ENCODE peak calls at places on chromosome 18, in seven cellular contexts. W is testis, T is tibial nerve, Z is mucosa of descending colon, M is spleen, I is GM23248, K is heart left ventricle. R is an unnamed sample.

GRCh38 chr18:475202-475624 is 25.3 kb downstream of the COLEC12 start:
- DNase-seq in M (no peak), T (no peak), I (peak; percentile 77), W (no peak), K (no peak), Z (no peak), R (no peak)

GRCh38 chr18:41732371-41732770 is 222.7 kb upstream of the PIK3C3 start:
- DNase-seq in K (no peak), Z (no peak), T (no peak), I (no peak), M (no peak), W (no peak), R (no peak)

GRCh38 chr18:48031011-48031480 is 100.6 kb upstream of the SMAD2 start:
- DNase-seq in I (peak; percentile 73), T (no peak), K (no peak), W (peak; percentile 79), M (peak; percentile 35), Z (peak; percentile 81), R (peak; percentile 55)

GRCh38 chr18:58768293-58768974 is 96.2 kb upstream of the ZNF532 start:
- DNase-seq in T (peak; percentile 49), I (peak; percentile 81), K (peak; percentile 89), Z (peak; percentile 80), M (peak; percentile 93), W (peak; percentile 76), R (peak; percentile 61)

GRCh38 chr18:57585846-57586242 is 658 bp downstream of the FECH start:
- DNase-seq in W (no peak), Z (no peak), M (no peak), K (no peak), I (no peak), T (no peak), R (no peak)

GRCh38 chr18:12307251-12307736 is 747 bp upstream of the TUBB6 start:
- DNase-seq in Z (peak; percentile 41), M (peak; percentile 79), W (peak; percentile 62), K (peak; percentile 75), T (peak; percentile 36), I (peak; percentile 89), R (no peak)

GRCh38 chr18:37322497-37323035 is 243.0 kb downstream of the CELF4 start:
- DNase-seq in M (no peak), I (peak; percentile 76), W (peak; percentile 64), K (no peak), T (no peak), Z (peak; percentile 40), R (no peak)

GRCh38 chr18:864872-865273 is 39.8 kb upstream of the ADCYAP1 start:
- DNase-seq in M (peak; percentile 82), T (peak; percentile 23), Z (peak; percentile 65), K (peak; percentile 81), W (peak; percentile 85), I (peak; percentile 87), R (peak; percentile 64)

GRCh38 chr18:43758734-43759133 is 481.4 kb upstream of the SYT4 start:
- DNase-seq in I (no peak), W (no peak), T (no peak), K (no peak), Z (no peak), M (no peak), R (no peak)

GRCh38 chr18:35616664-35617423 is 35.3 kb downstream of the GALNT1 start:
- DNase-seq in K (no peak), W (no peak), T (no peak), M (peak; percentile 87), I (peak; percentile 76), Z (peak; percentile 67), R (peak; percentile 34)

GRCh38 chr18:63284173-63284765 is 35.3 kb downstream of the BCL2 start:
- DNase-seq in I (no peak), T (no peak), W (no peak), M (no peak), K (no peak), Z (no peak), R (no peak)

DNA sequence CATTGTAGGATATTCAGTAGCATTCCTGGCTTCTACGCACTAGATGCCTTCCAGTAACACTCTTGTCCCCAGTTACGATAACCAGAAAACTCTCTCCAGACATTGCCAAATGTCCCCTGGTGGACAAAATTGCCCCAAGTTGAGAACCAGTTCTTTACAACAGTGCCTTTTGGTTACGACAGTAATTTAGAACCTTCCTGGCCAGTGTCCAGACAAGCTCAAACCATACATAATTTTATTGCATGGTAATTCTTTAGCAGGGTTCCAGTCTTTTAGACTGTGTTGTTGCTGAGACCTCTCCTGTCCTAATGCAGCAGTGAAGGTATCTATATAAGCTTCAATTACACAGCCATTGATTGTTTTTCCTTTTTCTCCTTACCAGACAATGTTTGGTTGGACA is 20.2 kb downstream of the RNMT start:
- DNase-seq in W (no peak), I (no peak), Z (peak; percentile 69), T (no peak), M (no peak), K (no peak), R (no peak)
- H3K36me3 ChIP-seq in W (peaks cover 3% of the 10 kb centered on the region), I (peaks cover 48% of the 10 kb centered on the region), Z (no peaks in the 10 kb centered on the region), T (no peaks in the 10 kb centered on the region), M (peaks cover 41% of the 10 kb centered on the region), K (peaks cover 27% of the 10 kb centered on the region), R (peaks cover 17% of the 10 kb centered on the region)

GRCh38 chr18:55324166-55324565 is 263.8 kb downstream of the TCF4 start:
- DNase-seq in W (no peak), K (no peak), I (no peak), Z (no peak), T (no peak), M (no peak), R (no peak)
- H3K4me1 ChIP-seq in W (peaks cover 20% of the 10 kb centered on the region), K (peaks cover 49% of the 10 kb centered on the region), I (peaks cover 28% of the 10 kb centered on the region), Z (no peaks in the 10 kb centered on the region), T (peaks cover 32% of the 10 kb centered on the region), M (peaks cover 30% of the 10 kb centered on the region), R (no peaks in the 10 kb centered on the region)

DNA sequence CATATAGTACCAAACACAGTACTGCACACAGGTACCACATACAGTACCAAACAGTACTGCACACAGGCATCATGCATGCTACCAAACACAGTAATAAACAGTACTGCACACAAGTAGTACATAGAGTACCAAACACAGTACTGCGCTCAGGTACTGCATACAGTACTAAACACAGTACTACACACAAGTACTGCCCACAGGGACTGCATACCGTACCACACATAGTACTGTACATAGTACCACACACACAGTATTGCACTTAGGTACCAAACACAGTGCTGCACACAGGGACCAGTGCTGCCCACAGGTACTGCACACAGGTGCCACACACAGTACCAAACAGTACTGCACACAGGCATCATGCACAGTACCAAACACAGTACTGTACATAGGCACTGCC is 74.9 kb downstream of the ZNF236 start:
- DNase-seq in K (no peak), I (no peak), T (no peak), W (no peak), Z (no peak), M (no peak), R (no peak)
- H3K36me3 ChIP-seq in K (peaks cover 28% of the 10 kb centered on the region), I (peaks cover 49% of the 10 kb centered on the region), T (peaks cover 18% of the 10 kb centered on the region), W (peaks cover 4% of the 10 kb centered on the region), Z (peaks cover 16% of the 10 kb centered on the region), M (peaks cover 61% of the 10 kb centered on the region), R (peaks cover 29% of the 10 kb centered on the region)

DNA sequence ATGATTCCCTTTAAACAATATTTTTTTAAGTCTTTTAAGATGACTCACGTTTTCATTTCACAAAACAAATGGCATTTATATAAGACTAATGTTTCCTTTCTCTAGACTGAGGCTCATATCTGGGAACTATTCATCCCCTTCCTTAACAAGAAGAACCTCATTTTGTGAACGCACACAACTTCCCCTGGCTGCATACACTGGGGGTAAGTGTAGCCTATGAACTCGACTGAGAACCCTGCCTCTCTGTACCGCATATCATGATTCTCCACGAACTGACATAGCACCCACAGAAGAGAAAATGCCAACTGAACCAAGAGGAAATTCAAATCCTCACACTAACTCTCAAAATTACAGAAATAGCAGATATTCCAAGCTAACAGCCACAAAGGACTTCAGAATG is 236.8 kb downstream of the TCF4 start:
- DNase-seq in W (no peak), M (no peak), K (no peak), I (peak; percentile 41), Z (no peak), T (no peak), R (no peak)
- H3K4me1 ChIP-seq in W (no peaks in the 10 kb centered on the region), M (no peaks in the 10 kb centered on the region), K (peaks cover 15% of the 10 kb centered on the region), I (peaks cover 21% of the 10 kb centered on the region), Z (no peaks in the 10 kb centered on the region), T (peaks cover 53% of the 10 kb centered on the region), R (peaks cover 8% of the 10 kb centered on the region)

GRCh38 chr18:72623444-72623843 is 79.3 kb upstream of the CBLN2 start:
- DNase-seq in K (no peak), M (no peak), T (no peak), Z (no peak), I (no peak), W (no peak), R (no peak)
- H3K36me3 ChIP-seq in K (no peaks in the 10 kb centered on the region), M (no peaks in the 10 kb centered on the region), T (no peaks in the 10 kb centered on the region), Z (no peaks in the 10 kb centered on the region), I (no peaks in the 10 kb centered on the region), W (no peaks in the 10 kb centered on the region), R (no peaks in the 10 kb centered on the region)

DNA sequence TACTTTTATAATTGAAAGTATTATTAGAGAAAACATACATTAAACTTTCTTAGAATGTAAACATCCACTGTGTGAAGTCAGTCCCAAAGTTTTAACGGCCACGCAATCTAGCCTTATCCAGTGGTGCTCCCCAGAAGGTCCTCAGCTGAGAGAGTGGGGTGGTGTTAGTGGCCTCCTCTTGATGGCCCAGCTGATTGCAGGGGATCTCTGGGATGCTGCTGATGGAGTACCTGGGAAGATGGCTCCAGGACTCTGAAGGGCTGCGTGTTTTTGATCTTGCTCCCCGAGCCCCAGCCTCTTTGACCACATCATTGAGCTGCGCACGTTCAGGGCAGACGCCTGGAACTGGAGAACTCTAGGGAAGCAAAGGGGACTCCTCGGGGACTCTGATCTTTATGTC is 181.4 kb downstream of the FAM210A start:
- DNase-seq in M (no peak), Z (no peak), W (no peak), I (no peak), T (no peak), K (no peak), R (no peak)
- H3K4me1 ChIP-seq in M (peaks cover 13% of the 10 kb centered on the region), Z (peaks cover 28% of the 10 kb centered on the region), W (peaks cover 6% of the 10 kb centered on the region), I (no peaks in the 10 kb centered on the region), T (peaks cover 26% of the 10 kb centered on the region), K (peaks cover 19% of the 10 kb centered on the region), R (no peaks in the 10 kb centered on the region)

R was measured in lung.